ENCODE peak calls at places on chromosomes 12 and 14, in nine cellular contexts. C is AG04449; P is CD4-positive, CD25-positive, alpha-beta regulatory T cell; V is tibial nerve; G is aorta; D is sigmoid colon; T is IMR-90; K is HFF-Myc; W is CD4-positive, alpha-beta memory T cell. Z is an unnamed sample.

GRCh38 chr14:94367347-94367746 is 21.1 kb downstream of the SERPINA1 start:
- DNase-seq in C (no peak), P (no peak), V (no peak), G (peak), D (peak), T (no peak), K (no peak), W (no peak), Z (no peak)

GRCh38 chr12:84408936-84409335 is 503.7 kb downstream of the SLC6A15 start:
- DNase-seq in C (no peak), P (no peak), V (no peak), G (no peak), D (no peak), T (no peak), K (no peak), W (no peak), Z (no peak)

GRCh38 chr12:85448548-85449139 is 168.6 kb downstream of the ALX1 start:
- DNase-seq in C (no peak), P (no peak), V (no peak), G (no peak), D (no peak), T (peak), K (no peak), W (no peak), Z (no peak)

GRCh38 chr12:47343684-47344567 is 264.2 kb upstream of the AMIGO2 start:
- DNase-seq in C (peak), P (no peak), V (no peak), G (no peak), D (no peak), T (peak), K (peak), W (no peak), Z (no peak)

GRCh38 chr12:97276198-97276580 is 186.4 kb upstream of the RMST start:
- DNase-seq in C (no peak), P (no peak), V (no peak), G (no peak), D (no peak), T (no peak), K (no peak), W (no peak), Z (no peak)

GRCh38 chr14:34826661-34827060 is 48.5 kb downstream of the BAZ1A start:
- DNase-seq in C (no peak), P (no peak), V (no peak), G (no peak), D (no peak), T (peak), K (no peak), W (no peak), Z (no peak)

GRCh38 chr14:103558071-103558882 is 4.2 kb downstream of the BAG5 start:
- DNase-seq in C (no peak), P (no peak), V (no peak), G (peak), D (no peak), T (peak), K (no peak), W (no peak), Z (no peak)

GRCh38 chr12:43653917-43654316 is 101.9 kb upstream of the ADAMTS20 start:
- DNase-seq in C (no peak), P (no peak), V (no peak), G (no peak), D (no peak), T (no peak), K (no peak), W (no peak), Z (no peak)

GRCh38 chr12:111991946-111992345 is 21.0 kb downstream of the TMEM116 start:
- DNase-seq in C (no peak), P (no peak), V (no peak), G (no peak), D (no peak), T (peak), K (no peak), W (no peak), Z (no peak)

GRCh38 chr12:14948672-14949071 is 10.3 kb upstream of the ERP27 start:
- DNase-seq in C (peak), P (peak), V (no peak), G (no peak), D (no peak), T (peak), K (peak), W (peak), Z (no peak)
- H3K4me3 ChIP-seq in C (peak), P (peak), V (no peak), G (no peak), D (no peak), T (no peak), K (no peak), W (peak), Z (no peak)

DNA sequence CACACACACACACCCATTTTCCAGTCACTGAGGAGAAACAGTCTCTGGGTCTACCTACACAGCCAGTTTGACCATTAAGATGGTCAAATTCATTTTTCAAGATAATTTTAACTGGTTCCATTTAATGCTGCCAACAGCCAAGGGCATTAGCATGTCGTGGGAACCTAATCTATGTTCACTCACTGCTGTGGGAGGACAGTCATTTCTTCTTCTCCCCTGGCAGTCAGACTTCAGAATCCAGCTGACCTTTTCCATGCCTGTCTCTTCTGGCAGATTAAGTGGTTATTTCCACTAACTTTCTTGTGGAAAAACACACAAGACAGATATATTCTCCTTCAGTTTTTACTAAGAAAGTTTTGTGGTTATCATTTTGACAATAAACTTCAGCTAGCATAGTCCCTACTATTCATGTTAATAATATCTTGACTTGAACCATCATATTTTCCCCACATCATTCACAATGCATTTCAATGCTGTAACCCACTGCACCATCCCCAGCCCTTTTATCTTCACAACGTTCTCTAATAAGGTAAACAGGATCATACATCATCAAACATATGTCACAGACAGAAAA is 82.2 kb downstream of the DAD1 start:
- DNase-seq in C (no peak), P (no peak), V (no peak), G (no peak), D (no peak), T (no peak), K (no peak), W (no peak), Z (no peak)
- H3K4me3 ChIP-seq in C (no peak), P (peak), V (no peak), G (no peak), D (no peak), T (no peak), K (no peak), W (peak), Z (no peak)

DNA sequence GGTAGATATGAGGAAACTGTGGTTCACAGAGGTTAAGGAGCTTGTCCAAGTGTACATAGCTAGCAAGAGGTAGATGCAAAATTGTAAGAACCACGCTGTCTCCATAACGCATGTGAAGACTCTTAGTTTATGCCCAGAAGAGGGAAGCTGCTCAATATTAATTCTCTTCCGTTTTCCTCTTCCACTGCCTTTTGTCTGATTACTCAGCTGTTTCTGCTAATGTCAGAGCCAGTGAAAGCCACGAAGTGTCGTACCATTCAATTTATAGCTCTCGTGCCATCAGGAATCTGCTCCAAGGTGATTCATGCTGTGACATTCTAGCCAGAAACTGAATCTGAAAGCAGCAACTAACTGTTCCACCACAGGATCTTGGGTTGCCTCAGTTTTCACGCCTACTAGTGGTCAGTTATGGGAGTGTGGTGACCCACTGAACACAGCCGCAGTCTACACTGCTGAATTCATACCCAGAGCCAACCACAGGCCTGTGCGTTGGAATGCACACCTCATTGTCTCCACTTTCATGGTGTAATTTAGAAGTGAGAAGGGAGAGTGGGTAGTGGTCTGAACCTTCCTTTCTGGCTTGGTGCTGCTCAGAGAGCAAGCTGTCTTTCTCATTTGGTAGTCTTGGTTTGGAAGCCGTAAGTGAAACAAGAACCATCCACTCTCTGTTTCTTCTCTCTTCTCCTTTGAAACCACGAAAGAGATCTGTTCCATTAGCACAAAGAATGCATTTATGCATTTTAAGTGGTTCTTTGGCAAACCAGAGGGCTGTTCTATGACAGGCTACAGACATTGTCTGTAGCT is 74.2 kb upstream of the NAP1L1 start:
- DNase-seq in C (peak), P (peak), V (no peak), G (peak), D (peak), T (peak), K (peak), W (peak), Z (no peak)
- H3K4me3 ChIP-seq in C (no peak), P (peak), V (peak), G (no peak), D (no peak), T (no peak), K (no peak), W (peak), Z (no peak)

GRCh38 chr12:12651752-12652151 is 40.1 kb downstream of the CREBL2 start:
- DNase-seq in C (no peak), P (no peak), V (no peak), G (no peak), D (no peak), T (no peak), K (no peak), W (no peak), Z (no peak)

GRCh38 chr12:12645485-12645884 is 33.8 kb downstream of the CREBL2 start:
- DNase-seq in C (no peak), P (peak), V (no peak), G (no peak), D (no peak), T (peak), K (peak), W (peak), Z (no peak)

GRCh38 chr12:12646483-12647072 is 34.9 kb downstream of the CREBL2 start:
- DNase-seq in C (no peak), P (no peak), V (no peak), G (no peak), D (no peak), T (no peak), K (no peak), W (no peak), Z (no peak)

GRCh38 chr12:12648951-12649650 is 37.4 kb downstream of the CREBL2 start:
- DNase-seq in C (no peak), P (no peak), V (no peak), G (no peak), D (no peak), T (no peak), K (no peak), W (no peak), Z (no peak)

DNA sequence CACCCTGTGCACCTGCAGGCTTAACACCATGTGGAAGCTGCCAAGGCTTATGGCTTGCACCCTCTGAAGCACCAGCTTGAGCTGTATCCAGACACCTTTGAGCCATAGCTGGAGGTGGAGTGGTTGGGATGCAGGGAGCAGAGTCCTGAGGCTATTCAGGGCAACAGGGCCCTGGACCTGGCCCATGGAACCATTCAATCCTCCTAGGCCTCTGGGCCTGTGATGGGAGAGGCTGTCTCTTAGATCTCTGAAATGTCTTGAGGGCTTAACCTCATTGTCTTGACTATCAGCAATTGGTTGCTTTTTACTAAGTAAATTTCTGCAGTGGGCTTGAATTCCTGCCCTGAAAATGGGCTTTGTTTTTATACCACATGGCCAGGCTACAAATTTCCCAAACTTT is 36.6 kb downstream of the CREBL2 start:
- DNase-seq in C (no peak), P (no peak), V (no peak), G (no peak), D (no peak), T (no peak), K (no peak), W (no peak), Z (no peak)
- H3K4me3 ChIP-seq in C (no peak), P (no peak), V (no peak), G (no peak), D (no peak), T (no peak), K (no peak), W (no peak), Z (no peak)